ENCODE peak calls at places on chromosomes 6 and 20, in nine cellular contexts. J, N, H, C, B, F, R, M and P are unnamed samples.

GRCh38 chr20:6008254-6008653 is 45.6 kb downstream of the LRRN4 start:
- DNase-seq in F (no peak), N (no peak), R (no peak), C (peak), J (peak), M (no peak), B (no peak), H (no peak), P (no peak)

GRCh38 chr6:32113386-32114352 is 4.5 kb upstream of the TNXB start:
- DNase-seq in M (no peak), R (peak), J (peak), H (no peak), F (no peak), N (no peak), C (peak), B (no peak), P (no peak)

GRCh38 chr6:106520711-106521367 is 108.5 kb downstream of the RTN4IP1 start:
- DNase-seq in R (no peak), M (peak), F (peak), C (no peak), N (peak), H (peak), J (no peak), B (no peak), P (peak)

GRCh38 chr6:138098306-138098705 is 8.9 kb downstream of the PERP start:
- DNase-seq in F (no peak), R (no peak), C (no peak), M (no peak), J (no peak), N (no peak), B (no peak), H (no peak), P (no peak)

GRCh38 chr20:22333885-22334545 is 250.4 kb downstream of the FOXA2 start:
- DNase-seq in C (peak), R (no peak), H (no peak), M (no peak), B (peak), F (no peak), J (peak), N (peak), P (peak)

GRCh38 chr20:51528263-51529026 is 14.1 kb downstream of the NFATC2 start:
- DNase-seq in M (peak), J (no peak), N (no peak), C (no peak), H (peak), F (peak), B (no peak), R (no peak), P (no peak)

GRCh38 chr20:56513096-56513806 is 11.3 kb upstream of the FAM209A start:
- DNase-seq in F (no peak), R (no peak), J (no peak), C (no peak), N (no peak), B (no peak), M (no peak), H (no peak), P (no peak)

GRCh38 chr6:126720326-126720725 is 380.4 kb downstream of the CENPW start:
- DNase-seq in B (no peak), N (no peak), F (no peak), R (no peak), J (no peak), C (no peak), H (no peak), M (no peak), P (no peak)

GRCh38 chr20:60024245-60024644 is 66.0 kb downstream of the CDH26 start:
- DNase-seq in R (no peak), H (no peak), B (no peak), F (no peak), J (no peak), M (no peak), C (no peak), N (no peak), P (no peak)

GRCh38 chr20:63487781-63488241 is 11.1 kb downstream of the EEF1A2 start:
- DNase-seq in H (no peak), R (peak), F (no peak), C (no peak), N (no peak), B (no peak), J (no peak), M (no peak), P (no peak)

GRCh38 chr6:73879466-73879865 is 183.5 kb downstream of the CD109 start:
- DNase-seq in R (no peak), M (no peak), J (no peak), C (peak), N (no peak), F (no peak), H (no peak), B (no peak), P (no peak)

GRCh38 chr6:22821664-22822320 is 252.4 kb downstream of the HDGFL1 start:
- DNase-seq in R (no peak), H (no peak), J (peak), C (peak), N (no peak), F (no peak), B (no peak), M (no peak), P (no peak)

GRCh38 chr20:62158088-62158400 is 14.5 kb downstream of the SS18L1 start:
- DNase-seq in N (no peak), B (no peak), H (no peak), F (no peak), M (no peak), R (peak), C (no peak), J (no peak), P (no peak)

GRCh38 chr20:34127787-34128186 is 15.7 kb upstream of the EIF2S2 start:
- DNase-seq in B (no peak), C (no peak), F (no peak), H (no peak), J (no peak), M (no peak), N (no peak), R (no peak), P (no peak)

GRCh38 chr6:78947529-78947928 is 80.2 kb downstream of the IRAK1BP1 start:
- DNase-seq in C (no peak), B (no peak), F (no peak), R (no peak), N (no peak), H (no peak), J (no peak), M (no peak), P (no peak)

GRCh38 chr6:41058783-41059181 is 5.8 kb downstream of the APOBEC2 start:
- DNase-seq in R (no peak), N (no peak), B (no peak), C (no peak), H (no peak), M (no peak), J (no peak), F (no peak), P (no peak)

GRCh38 chr6:67133973-67134372 is 1426.9 kb upstream of the EYS start:
- DNase-seq in N (no peak), H (no peak), R (no peak), C (no peak), M (no peak), B (no peak), J (no peak), F (no peak), P (no peak)

GRCh38 chr20:1900321-1900791 is 5.1 kb downstream of the SIRPA start:
- DNase-seq in F (no peak), H (no peak), N (peak), C (peak), J (peak), B (peak), R (peak), M (no peak), P (peak)

GRCh38 chr6:75504902-75505233 is 11.3 kb upstream of the FILIP1 start:
- DNase-seq in H (no peak), N (no peak), R (no peak), F (no peak), J (peak), C (no peak), B (no peak), M (no peak), P (no peak)

GRCh38 chr20:38284893-38285444 is 19.0 kb upstream of the BPI start:
- DNase-seq in J (no peak), H (no peak), C (no peak), N (no peak), R (no peak), M (no peak), F (no peak), B (no peak), P (no peak)

GRCh38 chr6:145080651-145081050 is 654.7 kb downstream of the EPM2A start:
- DNase-seq in R (no peak), N (no peak), B (no peak), C (no peak), H (no peak), J (no peak), F (no peak), M (no peak), P (no peak)

GRCh38 chr6:136014454-136015421 is 163.2 kb downstream of the PDE7B start:
- DNase-seq in J (peak), B (no peak), H (no peak), R (no peak), M (no peak), N (no peak), C (peak), F (no peak), P (no peak)

GRCh38 chr20:52972965-52973819 is 1.0 kb downstream of the TSHZ2 start:
- DNase-seq in J (no peak), R (no peak), N (no peak), B (peak), M (peak), H (no peak), F (no peak), C (no peak), P (no peak)

GRCh38 chr6:166105341-166106075 is 62.1 kb downstream of the TBXT start:
- DNase-seq in J (no peak), F (no peak), C (no peak), B (no peak), N (no peak), H (no peak), M (no peak), R (no peak), P (no peak)

GRCh38 chr6:147834377-147834776 is 325.9 kb downstream of the SAMD5 start:
- DNase-seq in M (no peak), H (no peak), N (no peak), J (no peak), F (no peak), R (no peak), B (no peak), C (no peak), P (no peak)

GRCh38 chr6:1049900-1050299 is 262.0 kb upstream of the FOXQ1 start:
- DNase-seq in C (no peak), N (no peak), H (no peak), J (no peak), M (no peak), B (no peak), R (no peak), F (no peak), P (no peak)

GRCh38 chr6:82917346-82918064 is 148.1 kb downstream of the UBE3D start:
- DNase-seq in J (peak), R (no peak), N (no peak), M (no peak), H (no peak), C (no peak), F (no peak), B (no peak), P (no peak)

GRCh38 chr20:13183005-13183404 is 38.1 kb upstream of the ISM1 start:
- DNase-seq in J (no peak), M (no peak), R (no peak), C (no peak), F (no peak), N (no peak), H (no peak), B (no peak), P (no peak)

GRCh38 chr6:11288065-11288464 is 55.6 kb upstream of the NEDD9 start:
- DNase-seq in F (no peak), C (no peak), B (no peak), N (no peak), M (no peak), R (no peak), J (no peak), H (no peak), P (no peak)

GRCh38 chr20:58512808-58513552 is 2.2 kb downstream of the APCDD1L start:
- DNase-seq in R (no peak), C (no peak), H (no peak), F (no peak), N (no peak), B (no peak), J (no peak), M (no peak), P (no peak)

GRCh38 chr6:31837612-31838553 is 10.3 kb downstream of the HSPA1B start:
- DNase-seq in B (no peak), C (no peak), F (no peak), R (no peak), N (no peak), M (no peak), J (peak), H (no peak), P (no peak)

GRCh38 chr6:83231146-83231545 is 38.0 kb downstream of the RWDD2A start:
- DNase-seq in C (peak), B (no peak), N (no peak), R (no peak), M (no peak), H (no peak), J (peak), F (no peak), P (no peak)

GRCh38 chr6:27334141-27334540 is 22.1 kb upstream of the POM121L2 start:
- DNase-seq in M (no peak), B (no peak), N (no peak), F (no peak), C (no peak), J (no peak), H (no peak), R (no peak), P (no peak)